ENCODE peak calls at places on chromosomes 7 and 10, in eight cellular contexts. Y, I, C, E, Q, F, X and O are unnamed samples.

GRCh38 chr7:139687980-139688632 is 89.7 kb downstream of the HIPK2 start:
- DNase-seq in Y (peak), F (peak), Q (no peak), E (no peak), C (peak), X (no peak), I (no peak), O (no peak)

GRCh38 chr10:82813856-82814255 is 938.9 kb downstream of the NRG3 start:
- DNase-seq in F (peak), X (peak), C (peak), I (peak), Y (no peak), Q (no peak), E (no peak), O (peak)

GRCh38 chr7:22338875-22339274 is 18.1 kb downstream of the RAPGEF5 start:
- DNase-seq in E (no peak), Q (no peak), X (no peak), Y (no peak), C (no peak), F (no peak), I (no peak), O (no peak)

GRCh38 chr10:72291019-72291532 is 17.4 kb downstream of the DDIT4 start:
- DNase-seq in Q (no peak), C (no peak), I (no peak), Y (no peak), E (no peak), F (no peak), X (no peak), O (no peak)

GRCh38 chr7:43112088-43112940 is at the start of gene HECW1:
- DNase-seq in Y (no peak), F (no peak), C (no peak), Q (peak), I (no peak), X (no peak), E (no peak), O (no peak)

GRCh38 chr10:115046686-115047244 is 46.4 kb upstream of the ATRNL1 start:
- DNase-seq in C (no peak), Q (no peak), E (peak), I (no peak), Y (no peak), F (no peak), X (no peak), O (no peak)

GRCh38 chr7:127807829-127808228 is 155.8 kb downstream of the SND1 start:
- DNase-seq in E (no peak), I (no peak), X (no peak), Q (no peak), Y (no peak), C (no peak), F (no peak), O (no peak)

GRCh38 chr7:73715648-73716317 is 3.7 kb downstream of the STX1A start:
- DNase-seq in X (peak), E (no peak), Y (peak), C (peak), I (peak), F (peak), Q (no peak), O (peak)

GRCh38 chr10:36119439-36119838 is 477.3 kb upstream of the FZD8 start:
- DNase-seq in Y (no peak), F (no peak), X (no peak), E (no peak), Q (no peak), C (no peak), I (no peak), O (no peak)

GRCh38 chr7:79778786-79779382 is 325.4 kb upstream of the MAGI2 start:
- DNase-seq in C (peak), F (peak), I (peak), X (peak), Y (peak), Q (no peak), E (no peak), O (peak)

GRCh38 chr7:156638443-156639077 is 2.0 kb upstream of the RNF32 start:
- DNase-seq in X (no peak), Y (no peak), F (no peak), Q (no peak), I (no peak), E (no peak), C (no peak), O (no peak)

GRCh38 chr7:144006029-144006428 is 5.9 kb downstream of the OR6B1 start:
- DNase-seq in F (no peak), C (no peak), E (no peak), X (no peak), I (no peak), Q (no peak), Y (no peak), O (no peak)

GRCh38 chr10:3668276-3668960 is 116.6 kb downstream of the KLF6 start:
- DNase-seq in I (no peak), C (peak), F (peak), Q (peak), X (peak), E (no peak), Y (peak), O (peak)

GRCh38 chr7:50679218-50680007 is 103.3 kb downstream of the GRB10 start:
- DNase-seq in Q (no peak), F (peak), Y (no peak), I (peak), E (no peak), C (peak), X (peak), O (no peak)

GRCh38 chr7:47300472-47301021 is 281.4 kb downstream of the TNS3 start:
- DNase-seq in I (no peak), X (no peak), C (no peak), Q (no peak), E (no peak), Y (no peak), F (no peak), O (no peak)

GRCh38 chr10:86945361-86946214 is 11.8 kb downstream of the MMRN2 start:
- DNase-seq in F (peak), E (peak), I (peak), Q (no peak), X (peak), Y (no peak), C (peak), O (no peak)

GRCh38 chr10:98257198-98257597 is 10.8 kb downstream of the LOXL4 start:
- DNase-seq in I (no peak), C (no peak), Q (no peak), Y (no peak), F (no peak), E (no peak), X (no peak), O (no peak)

GRCh38 chr7:4550117-4550516 is 132.0 kb upstream of the FOXK1 start:
- DNase-seq in X (no peak), Y (no peak), I (no peak), C (no peak), E (no peak), F (no peak), Q (no peak), O (no peak)

GRCh38 chr10:14396441-14397048 is 65.8 kb upstream of the FRMD4A start:
- DNase-seq in I (peak), X (no peak), C (no peak), Q (no peak), F (peak), E (no peak), Y (peak), O (no peak)

GRCh38 chr10:74292871-74293427 is 141.9 kb downstream of the ADK start:
- DNase-seq in E (no peak), Y (peak), Q (no peak), C (peak), F (peak), I (peak), X (no peak), O (peak)

GRCh38 chr10:86073199-86073977 is 293.2 kb downstream of the GRID1 start:
- DNase-seq in X (no peak), Q (no peak), F (no peak), E (no peak), C (no peak), Y (no peak), I (no peak), O (no peak)

GRCh38 chr7:69256634-69257081 is 341.6 kb upstream of the AUTS2 start:
- DNase-seq in C (no peak), F (no peak), Q (no peak), I (no peak), X (no peak), Y (no peak), E (peak), O (no peak)

GRCh38 chr7:23491502-23491901 is 21.2 kb upstream of the IGF2BP3 start:
- DNase-seq in F (no peak), I (no peak), Q (no peak), X (no peak), Y (no peak), C (no peak), E (no peak), O (no peak)

GRCh38 chr10:7563368-7563767 is 103.4 kb downstream of the ITIH5 start:
- DNase-seq in C (peak), X (peak), E (peak), F (peak), Q (no peak), I (no peak), Y (no peak), O (no peak)

GRCh38 chr10:52673468-52673867 is 99.1 kb downstream of the MBL2 start:
- DNase-seq in F (no peak), Y (no peak), C (no peak), X (no peak), E (no peak), Q (no peak), I (no peak), O (no peak)

GRCh38 chr7:83970081-83970480 is 224.5 kb downstream of the SEMA3A start:
- DNase-seq in X (no peak), Y (no peak), F (no peak), Q (no peak), I (no peak), E (no peak), C (no peak), O (no peak)

GRCh38 chr10:3636356-3637181 is 148.4 kb downstream of the KLF6 start:
- DNase-seq in X (no peak), Y (no peak), E (no peak), Q (peak), C (no peak), F (peak), I (no peak), O (no peak)

GRCh38 chr10:92421550-92421949 is 130.6 kb downstream of the MARCHF5 start:
- DNase-seq in E (no peak), C (no peak), Q (no peak), F (no peak), X (no peak), Y (no peak), I (no peak), O (no peak)

GRCh38 chr10:117653170-117653515 is 110.6 kb downstream of the EMX2 start:
- DNase-seq in Q (no peak), E (no peak), I (peak), C (peak), Y (peak), X (peak), F (peak), O (peak)

GRCh38 chr7:23520582-23520981 is 11.2 kb downstream of the TRA2A start:
- DNase-seq in E (no peak), Y (no peak), C (no peak), I (no peak), F (no peak), Q (no peak), X (no peak), O (no peak)

GRCh38 chr7:36658603-36659516 is 65.4 kb downstream of the AOAH start:
- DNase-seq in Y (peak), I (peak), E (no peak), Q (no peak), C (peak), X (peak), F (peak), O (peak)

GRCh38 chr7:117164578-117164977 is 158.3 kb downstream of the WNT2 start:
- DNase-seq in C (peak), E (no peak), X (no peak), I (peak), Q (no peak), Y (no peak), F (peak), O (peak)

GRCh38 chr10:102435529-102436233 is 3.3 kb upstream of the CUEDC2 start:
- DNase-seq in Q (no peak), F (no peak), C (no peak), E (no peak), I (no peak), Y (no peak), X (peak), O (no peak)

GRCh38 chr10:15369642-15370211 is 1.4 kb downstream of the FAM171A1 start:
- DNase-seq in I (no peak), X (peak), C (peak), Y (no peak), Q (peak), E (no peak), F (no peak), O (no peak)

GRCh38 chr7:101085000-101085948 is at the start of gene TRIM56:
- DNase-seq in F (peak), Y (peak), X (peak), E (peak), C (peak), I (peak), Q (peak), O (no peak)

GRCh38 chr10:28049286-28049685 is 50.4 kb upstream of the ODAD2 start:
- DNase-seq in I (no peak), Y (no peak), X (no peak), C (no peak), F (no peak), Q (no peak), E (no peak), O (no peak)

GRCh38 chr7:133735222-133735621 is 391.9 kb upstream of the LRGUK start:
- DNase-seq in E (no peak), Q (no peak), X (no peak), I (peak), C (no peak), F (peak), Y (no peak), O (no peak)

GRCh38 chr7:102933763-102934162 is 21.0 kb downstream of the LRRC17 start:
- DNase-seq in F (peak), I (peak), E (peak), C (peak), Y (peak), Q (peak), X (peak), O (peak)

GRCh38 chr10:86336341-86336740 is 30.3 kb downstream of the GRID1 start:
- DNase-seq in E (no peak), Q (no peak), F (no peak), Y (no peak), C (no peak), I (no peak), X (no peak), O (no peak)

GRCh38 chr10:107043461-107043860 is 121.0 kb downstream of the SORCS1 start:
- DNase-seq in F (no peak), C (no peak), Y (no peak), E (no peak), X (no peak), Q (no peak), I (no peak), O (no peak)
- H3K4me3 ChIP-seq in F (no peak), C (no peak), Y (no peak), E (no peak), X (no peak), Q (no peak), I (no peak), O (no peak)

DNA sequence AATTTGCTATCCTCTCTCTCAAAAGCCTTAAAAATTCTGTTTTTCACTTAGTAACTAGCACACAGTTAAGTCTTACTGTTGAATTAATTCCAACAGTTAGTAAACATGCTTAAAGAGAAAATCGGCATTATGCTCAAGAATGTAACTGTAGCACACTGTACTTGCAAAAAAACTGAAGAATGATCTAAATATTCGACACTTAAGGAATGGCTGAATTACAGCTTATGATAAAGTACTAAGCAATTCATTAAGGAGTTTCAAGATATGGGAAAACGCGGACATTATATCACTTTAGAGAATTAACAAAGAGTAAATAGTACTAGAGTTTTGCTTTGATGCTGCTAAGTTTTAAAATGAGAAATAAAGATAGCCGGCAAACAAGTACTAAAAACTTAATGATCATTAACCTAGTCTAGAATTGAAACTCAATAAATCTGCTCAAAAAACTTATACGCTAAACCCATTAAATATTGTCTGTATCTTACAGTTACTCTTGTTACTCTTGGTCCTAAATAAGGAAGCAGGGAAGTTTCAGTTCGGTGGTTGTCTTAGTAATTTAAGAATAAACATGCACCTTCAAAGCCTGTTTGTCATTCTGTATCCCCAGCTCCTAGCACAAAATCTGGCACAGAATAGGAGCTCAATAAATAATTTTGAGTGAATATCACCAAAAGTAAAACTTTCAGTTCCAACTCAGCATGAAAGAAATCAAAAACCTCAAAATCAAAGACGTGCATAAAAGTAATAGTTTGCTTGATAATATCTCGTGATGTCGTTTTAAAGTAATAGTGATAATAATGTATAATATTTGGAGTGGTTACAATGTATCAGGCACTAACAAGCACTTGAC is 1.2 kb downstream of the TRDMT1 start:
- DNase-seq in F (peak), X (no peak), Y (no peak), C (peak), I (no peak), Q (no peak), E (no peak), O (no peak)
- H3K4me3 ChIP-seq in F (peak), X (peak), Y (peak), C (peak), I (peak), Q (peak), E (peak), O (peak)

GRCh38 chr10:6058677-6059475 is 3.3 kb downstream of the IL2RA start:
- DNase-seq in F (no peak), Q (no peak), E (no peak), I (no peak), Y (no peak), X (no peak), C (no peak), O (no peak)
- H3K4me3 ChIP-seq in F (no peak), Q (no peak), E (no peak), I (no peak), Y (no peak), X (no peak), C (no peak), O (no peak)

DNA sequence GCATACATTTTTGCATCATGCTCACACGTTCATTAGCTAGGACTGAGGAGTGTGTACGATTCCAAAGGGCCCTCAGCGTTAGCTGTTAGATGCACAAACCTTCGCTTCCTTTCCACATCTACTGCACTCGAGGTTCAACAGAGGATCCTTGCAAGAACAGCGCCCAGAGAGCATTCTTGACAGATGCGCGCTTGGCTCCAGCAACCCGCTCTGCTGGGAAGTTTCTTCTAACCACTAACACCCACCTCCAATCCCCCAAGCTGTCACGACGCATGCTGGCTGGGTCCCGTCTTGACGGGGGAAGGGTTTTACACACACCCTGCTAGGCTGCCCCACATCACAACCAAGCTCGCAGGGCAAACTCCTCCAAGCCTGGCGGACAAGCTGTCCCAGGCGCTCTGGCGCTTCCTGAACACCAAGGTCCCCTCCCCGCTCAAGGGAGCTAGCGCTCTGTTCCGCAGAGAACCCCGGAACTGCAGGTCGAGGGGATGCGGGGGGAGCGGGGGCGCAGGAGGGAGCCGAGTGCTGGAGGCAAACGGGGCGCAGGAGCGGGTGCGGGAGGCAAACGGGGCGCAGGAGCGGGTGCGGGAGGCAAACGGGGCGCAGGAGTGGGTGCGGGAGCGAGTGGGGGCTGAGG is 653 bp upstream of the ADRB1 start:
- DNase-seq in X (peak), E (no peak), F (no peak), Q (no peak), Y (peak), C (peak), I (no peak), O (no peak)
- H3K4me3 ChIP-seq in X (peak), E (peak), F (no peak), Q (peak), Y (peak), C (peak), I (peak), O (peak)

DNA sequence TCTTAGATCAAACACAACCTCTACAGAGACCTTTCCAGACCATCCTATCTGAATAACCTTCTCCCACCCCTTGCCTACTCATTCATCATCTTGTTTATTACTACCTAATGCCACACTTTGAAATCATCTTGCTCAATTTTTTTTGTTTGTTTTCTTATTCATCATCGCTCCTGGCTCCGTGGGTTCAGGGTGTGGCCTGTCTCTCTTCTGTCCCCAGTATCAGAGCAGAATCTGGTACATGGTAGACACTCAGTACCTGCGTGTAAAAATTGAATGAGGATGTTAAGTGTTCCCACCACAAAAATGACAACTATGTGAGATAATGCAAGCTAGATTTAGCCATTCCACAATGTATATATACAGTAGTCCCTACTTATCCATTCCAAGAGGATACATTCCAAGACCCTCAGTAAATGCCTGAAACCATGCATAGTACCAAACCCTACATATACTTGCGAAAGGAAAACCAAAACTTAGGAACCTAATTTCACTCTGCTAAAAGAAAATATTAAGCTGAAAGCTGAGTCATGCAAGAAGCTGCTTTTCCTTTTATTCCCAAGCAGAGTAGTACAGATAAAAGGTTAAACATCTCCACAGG is 72.1 kb upstream of the SEC61G start:
- DNase-seq in C (no peak), I (no peak), E (no peak), F (no peak), Q (no peak), Y (no peak), X (no peak), O (no peak)
- H3K4me3 ChIP-seq in C (no peak), I (no peak), E (no peak), F (no peak), Q (no peak), Y (no peak), X (no peak), O (no peak)